ENCODE peak calls at places on chromosomes 6 and 20, in five cellular contexts. One of them, this sample, is unnamed.

GRCh38 chr6:18099501-18099900 is 23.0 kb downstream of the NHLRC1 start:
- DNase-seq in NT2/D1: no peak
- DNase-seq in H1: no peak
- DNase-seq in HepG2: no peak
- DNase-seq in GM12878: no peak
- DNase-seq in this sample: no peak

GRCh38 chr20:2752631-2753455 is 47.6 kb downstream of the CPXM1 start:
- DNase-seq in HepG2: peak; percentile 58
- DNase-seq in GM12878: no peak
- DNase-seq in NT2/D1: peak; percentile 70
- DNase-seq in H1: peak; percentile 29
- DNase-seq in this sample: peak; percentile 58

GRCh38 chr6:131949909-131950766 is 1.0 kb downstream of the CCN2 start:
- DNase-seq in GM12878: no peak
- DNase-seq in NT2/D1: no peak
- DNase-seq in H1: no peak
- DNase-seq in HepG2: peak; percentile 75
- DNase-seq in this sample: peak; percentile 85

GRCh38 chr6:33599413-33599911 is 19.4 kb upstream of the BAK1 start:
- DNase-seq in H1: no peak
- DNase-seq in NT2/D1: no peak
- DNase-seq in GM12878: no peak
- DNase-seq in HepG2: no peak
- DNase-seq in this sample: no peak

GRCh38 chr6:155117266-155117665 is 122.2 kb downstream of the TIAM2 start:
- DNase-seq in HepG2: no peak
- DNase-seq in H1: no peak
- DNase-seq in NT2/D1: no peak
- DNase-seq in GM12878: no peak
- DNase-seq in this sample: no peak

GRCh38 chr20:62644802-62645496 is 2.6 kb downstream of the SLCO4A1 start:
- DNase-seq in GM12878: no peak
- DNase-seq in H1: no peak
- DNase-seq in NT2/D1: no peak
- DNase-seq in HepG2: no peak
- DNase-seq in this sample: no peak

GRCh38 chr6:127737009-127737486 is 160.1 kb downstream of the C6orf58 start:
- DNase-seq in GM12878: peak; percentile 12
- DNase-seq in HepG2: peak; percentile 63
- DNase-seq in H1: peak; percentile 19
- DNase-seq in NT2/D1: peak; percentile 40
- DNase-seq in this sample: peak; percentile 66

GRCh38 chr6:168158280-168158979 is 79.4 kb upstream of the FRMD1 start:
- DNase-seq in H1: no peak
- DNase-seq in HepG2: no peak
- DNase-seq in GM12878: no peak
- DNase-seq in NT2/D1: no peak
- DNase-seq in this sample: no peak

GRCh38 chr6:103280417-103280816 is 1579.3 kb downstream of the HACE1 start:
- DNase-seq in GM12878: no peak
- DNase-seq in NT2/D1: no peak
- DNase-seq in H1: no peak
- DNase-seq in HepG2: no peak
- DNase-seq in this sample: no peak

GRCh38 chr6:16803294-16804006 is 42.2 kb upstream of the ATXN1 start:
- DNase-seq in HepG2: peak; percentile 56
- DNase-seq in H1: peak; percentile 74
- DNase-seq in GM12878: no peak
- DNase-seq in NT2/D1: no peak
- DNase-seq in this sample: peak; percentile 75

GRCh38 chr6:110329729-110330436 is 28.3 kb downstream of the METTL24 start:
- DNase-seq in HepG2: peak; percentile 62
- DNase-seq in NT2/D1: no peak
- DNase-seq in H1: no peak
- DNase-seq in GM12878: no peak
- DNase-seq in this sample: no peak

GRCh38 chr20:49207071-49207470 is 12.1 kb upstream of the DDX27 start:
- DNase-seq in GM12878: no peak
- DNase-seq in HepG2: peak; percentile 76
- DNase-seq in NT2/D1: no peak
- DNase-seq in H1: peak; percentile 25
- DNase-seq in this sample: peak; percentile 37

GRCh38 chr20:57092112-57092899 is 174.1 kb downstream of the BMP7 start:
- DNase-seq in HepG2: peak; percentile 48
- DNase-seq in GM12878: peak; percentile 2
- DNase-seq in NT2/D1: peak; percentile 51
- DNase-seq in H1: peak; percentile 61
- DNase-seq in this sample: peak; percentile 85
- TF ChIP-seq SUZ12 in HepG2: no peak
- TF ChIP-seq SUZ12 in GM12878: no peak
- TF ChIP-seq SUZ12 in NT2/D1: no peak
- TF ChIP-seq SUZ12 in H1: no peak
- TF ChIP-seq SUZ12 in this sample: no peak

DNA sequence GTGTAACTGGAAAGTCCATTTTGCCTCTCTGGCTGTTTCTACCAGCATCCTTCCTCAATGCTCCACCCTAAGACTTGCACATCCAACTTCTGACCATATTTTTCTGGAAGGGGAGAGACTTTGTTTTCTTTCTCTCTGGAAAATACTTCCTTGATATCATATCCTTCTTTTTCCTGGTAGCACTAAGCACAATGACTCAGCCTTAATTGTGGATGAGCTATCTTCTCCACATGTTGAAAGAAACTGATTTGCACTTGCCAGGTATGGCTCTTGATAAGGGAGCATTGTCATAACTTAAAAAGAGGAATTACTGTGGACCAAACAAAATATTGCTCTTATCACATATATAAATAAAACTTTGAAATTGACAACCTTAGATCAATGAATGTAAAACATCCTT is 30.1 kb upstream of the IBTK start:
- DNase-seq in NT2/D1: no peak
- DNase-seq in GM12878: no peak
- DNase-seq in H1: no peak
- DNase-seq in HepG2: no peak
- DNase-seq in this sample: no peak
- TF ChIP-seq SUZ12 in NT2/D1: no peak
- TF ChIP-seq SUZ12 in GM12878: no peak
- TF ChIP-seq SUZ12 in H1: no peak
- TF ChIP-seq SUZ12 in HepG2: no peak
- TF ChIP-seq SUZ12 in this sample: no peak

DNA sequence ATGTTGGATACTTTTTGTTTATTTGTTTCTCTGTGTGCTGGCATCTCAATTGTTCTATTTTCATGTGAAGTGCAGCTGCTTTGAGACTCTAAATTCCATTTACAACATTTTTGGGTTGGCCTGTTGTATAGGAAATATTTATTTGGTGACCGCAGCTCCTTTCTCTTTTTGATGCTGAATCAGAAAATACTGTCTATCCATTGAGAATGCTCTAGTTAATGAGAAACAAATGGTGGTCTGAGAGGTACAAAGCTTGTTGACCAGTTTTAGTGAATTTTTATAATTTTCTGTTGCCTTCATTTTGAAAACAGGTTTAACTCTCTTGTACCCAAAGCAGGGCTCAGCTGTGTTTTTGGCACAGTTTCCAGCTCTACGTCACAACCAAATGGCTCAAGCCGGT is 113.2 kb downstream of the FNDC1 start:
- DNase-seq in H1: no peak
- DNase-seq in HepG2: no peak
- DNase-seq in NT2/D1: no peak
- DNase-seq in GM12878: no peak
- DNase-seq in this sample: no peak
- TF ChIP-seq SUZ12 in H1: no peak
- TF ChIP-seq SUZ12 in HepG2: no peak
- TF ChIP-seq SUZ12 in NT2/D1: no peak
- TF ChIP-seq SUZ12 in GM12878: no peak
- TF ChIP-seq SUZ12 in this sample: no peak

GRCh38 chr6:88008411-88008810 is 39.2 kb upstream of the SPACA1 start:
- DNase-seq in GM12878: no peak
- DNase-seq in NT2/D1: no peak
- DNase-seq in HepG2: no peak
- DNase-seq in H1: no peak
- DNase-seq in this sample: no peak

GRCh38 chr6:88008821-88009220 is 38.8 kb upstream of the SPACA1 start:
- DNase-seq in HepG2: no peak
- DNase-seq in GM12878: no peak
- DNase-seq in NT2/D1: no peak
- DNase-seq in H1: no peak
- DNase-seq in this sample: no peak

GRCh38 chr6:88006559-88006958 is 41.1 kb upstream of the SPACA1 start:
- DNase-seq in GM12878: no peak
- DNase-seq in H1: no peak
- DNase-seq in NT2/D1: no peak
- DNase-seq in HepG2: no peak
- DNase-seq in this sample: no peak

DNA sequence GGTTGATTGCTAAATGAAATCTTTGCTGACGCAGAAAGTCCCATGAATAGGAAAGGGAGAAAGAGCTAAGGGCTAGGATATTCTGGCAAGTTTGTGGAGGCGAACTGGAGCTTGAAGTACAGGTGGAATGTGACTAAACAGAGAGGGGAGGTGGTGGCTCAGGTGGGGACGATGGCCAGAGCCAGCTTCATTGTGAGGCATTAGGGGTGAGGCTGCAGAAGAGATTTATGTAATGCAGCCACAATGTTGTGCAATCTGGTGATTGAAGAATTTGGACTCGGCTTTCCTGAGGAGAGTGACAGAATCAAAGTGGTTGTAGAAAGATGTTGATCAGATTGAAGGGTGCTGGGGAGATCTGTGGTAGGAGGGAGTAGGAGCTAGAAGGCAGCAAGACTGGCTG is 42.9 kb upstream of the SPACA1 start:
- DNase-seq in NT2/D1: no peak
- DNase-seq in GM12878: no peak
- DNase-seq in HepG2: no peak
- DNase-seq in H1: no peak
- DNase-seq in this sample: no peak
- TF ChIP-seq SUZ12 in NT2/D1: no peak
- TF ChIP-seq SUZ12 in GM12878: no peak
- TF ChIP-seq SUZ12 in HepG2: no peak
- TF ChIP-seq SUZ12 in H1: no peak
- TF ChIP-seq SUZ12 in this sample: no peak

DNA sequence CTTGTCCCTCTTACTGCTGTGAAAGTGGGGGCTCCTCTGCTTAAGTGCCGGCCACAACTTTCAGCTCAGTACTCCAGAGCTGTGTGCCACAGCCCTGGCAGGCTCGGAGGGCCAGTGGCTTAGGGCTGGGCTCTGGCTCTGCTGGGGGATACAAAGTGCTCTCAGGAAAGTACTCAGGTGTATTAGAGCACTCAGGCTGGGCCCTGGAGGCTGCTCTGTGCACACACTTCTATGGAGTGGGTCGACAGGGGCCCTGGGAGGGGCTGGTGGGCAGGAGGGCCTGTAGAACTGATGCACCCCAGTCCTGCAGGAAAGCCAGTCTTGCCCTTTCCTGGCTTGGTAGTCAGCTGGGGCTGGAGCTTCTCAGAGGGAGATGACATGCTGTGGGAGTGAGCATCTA is 21.9 kb downstream of the CENPW start:
- DNase-seq in HepG2: no peak
- DNase-seq in GM12878: no peak
- DNase-seq in H1: no peak
- DNase-seq in NT2/D1: no peak
- DNase-seq in this sample: no peak
- TF ChIP-seq SUZ12 in HepG2: no peak
- TF ChIP-seq SUZ12 in GM12878: no peak
- TF ChIP-seq SUZ12 in H1: no peak
- TF ChIP-seq SUZ12 in NT2/D1: no peak
- TF ChIP-seq SUZ12 in this sample: no peak

DNA sequence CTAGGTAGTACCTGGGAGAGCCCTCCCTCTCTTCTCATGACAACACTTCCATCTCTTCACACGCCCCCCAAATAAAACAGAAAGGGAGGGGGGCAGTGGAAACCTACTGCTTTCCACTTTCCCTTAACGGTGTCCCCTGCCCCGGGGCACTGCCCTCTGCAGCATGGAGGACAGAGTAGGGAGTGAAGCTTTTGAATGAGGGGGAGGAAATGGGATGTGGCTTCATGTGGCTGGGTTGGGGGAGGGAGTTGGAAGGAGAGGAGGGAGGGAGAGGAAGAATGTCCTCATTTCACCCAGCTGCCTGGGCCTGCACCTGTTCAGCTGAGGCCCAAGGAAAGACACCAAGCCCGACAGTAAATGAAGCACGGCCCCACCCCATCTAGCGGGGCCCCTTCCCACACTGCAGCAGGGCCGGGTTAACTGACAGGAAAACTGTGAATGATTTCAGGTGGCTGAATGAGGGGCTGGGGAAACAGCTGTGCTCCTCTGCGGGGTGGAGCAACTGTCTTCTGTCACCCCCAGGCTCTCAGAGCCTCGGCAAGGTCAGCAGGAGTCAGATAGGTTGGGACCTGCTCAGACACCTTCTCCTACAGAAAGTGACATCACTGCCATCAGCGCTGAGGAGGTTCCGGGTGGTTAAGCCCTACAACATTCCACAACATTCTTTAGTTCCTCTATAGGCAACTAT is 40.0 kb upstream of the TAF8 start:
- DNase-seq in HepG2: no peak
- DNase-seq in GM12878: no peak
- DNase-seq in NT2/D1: no peak
- DNase-seq in H1: no peak
- DNase-seq in this sample: no peak
- TF ChIP-seq SUZ12 in HepG2: no peak
- TF ChIP-seq SUZ12 in GM12878: no peak
- TF ChIP-seq SUZ12 in NT2/D1: no peak
- TF ChIP-seq SUZ12 in H1: no peak
- TF ChIP-seq SUZ12 in this sample: no peak

GRCh38 chr6:124962617-124963415 is 579 bp downstream of the RNF217 start:
- DNase-seq in NT2/D1: no peak
- DNase-seq in HepG2: no peak
- DNase-seq in H1: no peak
- DNase-seq in GM12878: no peak
- DNase-seq in this sample: peak; percentile 53
- TF ChIP-seq SUZ12 in NT2/D1: no peak
- TF ChIP-seq SUZ12 in HepG2: no peak
- TF ChIP-seq SUZ12 in H1: no peak
- TF ChIP-seq SUZ12 in GM12878: no peak
- TF ChIP-seq SUZ12 in this sample: no peak

GRCh38 chr6:47722178-47722577 is 23.8 kb downstream of the ADGRF4 start:
- DNase-seq in NT2/D1: no peak
- DNase-seq in H1: no peak
- DNase-seq in GM12878: peak; percentile 55
- DNase-seq in HepG2: no peak
- DNase-seq in this sample: peak; percentile 12
- TF ChIP-seq SUZ12 in NT2/D1: no peak
- TF ChIP-seq SUZ12 in H1: no peak
- TF ChIP-seq SUZ12 in GM12878: no peak
- TF ChIP-seq SUZ12 in HepG2: no peak
- TF ChIP-seq SUZ12 in this sample: no peak

GRCh38 chr20:22846829-22847228 is 188.3 kb upstream of the SSTR4 start:
- DNase-seq in H1: no peak
- DNase-seq in GM12878: no peak
- DNase-seq in NT2/D1: no peak
- DNase-seq in HepG2: no peak
- DNase-seq in this sample: no peak
- TF ChIP-seq SUZ12 in H1: no peak
- TF ChIP-seq SUZ12 in GM12878: no peak
- TF ChIP-seq SUZ12 in NT2/D1: no peak
- TF ChIP-seq SUZ12 in HepG2: no peak
- TF ChIP-seq SUZ12 in this sample: no peak

GRCh38 chr20:25136643-25137559 is 55.0 kb upstream of the VSX1 start:
- DNase-seq in NT2/D1: no peak
- DNase-seq in GM12878: no peak
- DNase-seq in HepG2: no peak
- DNase-seq in H1: no peak
- DNase-seq in this sample: no peak
- TF ChIP-seq SUZ12 in NT2/D1: no peak
- TF ChIP-seq SUZ12 in GM12878: no peak
- TF ChIP-seq SUZ12 in HepG2: no peak
- TF ChIP-seq SUZ12 in H1: no peak
- TF ChIP-seq SUZ12 in this sample: no peak